ENCODE peak calls at places on chromosomes 2 and 18, in five cellular contexts. A is SK-N-SH, M is K562, Z is endothelial cell of umbilical vein, D is HCT116. H is an unnamed sample.

GRCh38 chr2:397561-398325 is 109.9 kb upstream of the ALKAL2 start:
- DNase-seq in A (no peak), M (no peak), Z (no peak), D (no peak), H (no peak)

GRCh38 chr2:105943977-105944376 is 199.3 kb downstream of the NCK2 start:
- DNase-seq in A (no peak), M (peak; percentile 13), Z (no peak), D (no peak), H (no peak)

GRCh38 chr2:25310965-25311865 is 30.5 kb downstream of the DNMT3A start:
- DNase-seq in A (peak; percentile 91), M (no peak), Z (no peak), D (peak; percentile 19), H (no peak)

GRCh38 chr18:57792741-57793629 is 10.1 kb downstream of the ATP8B1 start:
- DNase-seq in A (no peak), M (no peak), Z (peak; percentile 92), D (no peak), H (no peak)

GRCh38 chr2:96205888-96206287 is 2.7 kb downstream of the STARD7 start:
- DNase-seq in A (no peak), M (peak; percentile 16), Z (peak; percentile 62), D (no peak), H (no peak)

GRCh38 chr2:27078267-27079194 is at the start of gene EMILIN1:
- DNase-seq in A (peak; percentile 97), M (no peak), Z (peak; percentile 51), D (no peak), H (no peak)

GRCh38 chr2:225165052-225165451 is 122.8 kb upstream of the DOCK10 start:
- DNase-seq in A (no peak), M (no peak), Z (no peak), D (no peak), H (no peak)

GRCh38 chr2:101653469-101653868 is 44.0 kb upstream of the MAP4K4 start:
- DNase-seq in A (no peak), M (no peak), Z (no peak), D (no peak), H (no peak)

GRCh38 chr2:231200805-231201474 is 2.5 kb downstream of the ARMC9 start:
- DNase-seq in A (no peak), M (peak; percentile 46), Z (no peak), D (no peak), H (peak; percentile 6)

GRCh38 chr2:157053876-157054275 is 203.6 kb upstream of the GALNT5 start:
- DNase-seq in A (no peak), M (no peak), Z (no peak), D (no peak), H (no peak)

GRCh38 chr2:157059036-157059435 is 198.5 kb upstream of the GALNT5 start:
- DNase-seq in A (no peak), M (no peak), Z (no peak), D (no peak), H (no peak)

GRCh38 chr2:157058161-157058560 is 199.3 kb upstream of the GALNT5 start:
- DNase-seq in A (no peak), M (no peak), Z (no peak), D (no peak), H (no peak)

GRCh38 chr2:157055660-157056199 is 201.8 kb upstream of the GALNT5 start:
- DNase-seq in A (no peak), M (peak; percentile 9), Z (peak; percentile 61), D (peak; percentile 22), H (peak; percentile 32)

GRCh38 chr2:157056200-157056676 is 201.3 kb upstream of the GALNT5 start:
- DNase-seq in A (no peak), M (no peak), Z (peak; percentile 83), D (peak; percentile 56), H (no peak)
- H3K9ac ChIP-seq in A (peak overlapping the region; percentile 17), M (no peak overlapping the region), Z (peak overlapping the region; percentile 47), D (no peak overlapping the region), H (no peak overlapping the region)

GRCh38 chr2:176686328-176686727 is 417.1 kb downstream of the MTX2 start:
- DNase-seq in A (no peak), M (no peak), Z (no peak), D (no peak), H (no peak)
- TF ChIP-seq POLR2AphosphoS5 in A (no peak), M (no peak), Z (no peak), D (no peak), H (no peak)

DNA sequence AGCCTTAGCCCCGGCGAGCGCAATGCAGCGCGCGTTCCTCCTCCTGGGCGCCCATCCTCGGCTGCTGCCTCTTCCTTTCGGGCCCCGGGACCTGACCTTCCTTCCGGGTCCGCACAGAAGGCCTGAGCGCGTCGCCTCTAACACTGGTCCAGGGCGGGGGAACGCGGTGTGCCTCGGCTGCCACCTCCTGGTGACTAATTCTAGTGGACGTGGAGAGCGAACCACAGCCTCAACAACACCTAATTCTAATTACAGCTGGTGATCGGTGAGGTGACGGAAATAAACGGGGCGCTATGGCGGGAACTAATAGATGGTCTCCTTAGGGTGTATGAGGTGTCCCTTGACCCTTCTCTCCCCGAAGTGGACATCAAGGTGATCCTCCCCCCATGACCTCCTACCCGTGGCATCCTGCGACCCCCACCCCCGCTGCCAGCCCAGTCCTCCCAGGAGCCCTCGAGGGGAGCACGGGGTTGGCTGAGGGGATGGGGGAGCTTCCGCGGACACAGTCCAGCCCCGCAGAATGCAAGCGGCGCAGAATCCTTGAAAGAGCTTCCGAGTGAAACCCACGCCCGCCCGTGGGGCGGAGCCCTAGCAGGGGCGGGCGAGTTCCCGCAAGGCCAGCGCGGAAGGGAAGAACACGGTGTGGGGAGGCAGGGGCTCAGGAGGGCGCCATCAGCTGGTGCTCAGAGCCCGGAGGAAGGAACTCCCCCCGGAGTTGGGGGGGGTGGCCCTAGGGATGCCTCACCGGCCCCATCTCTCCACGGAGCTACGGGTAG is 12.8 kb upstream of the HMSD start:
- DNase-seq in A (peak; percentile 85), M (peak; percentile 30), Z (peak; percentile 67), D (peak; percentile 64), H (no peak)
- H3K9ac ChIP-seq in A (no peak overlapping the region), M (no peak overlapping the region), Z (peak overlapping the region; percentile 33), D (no peak overlapping the region), H (no peak overlapping the region)

GRCh38 chr2:48419884-48420511 is 110.0 kb upstream of the STON1 start:
- DNase-seq in A (no peak), M (no peak), Z (no peak), D (no peak), H (no peak)

GRCh38 chr2:48423376-48423775 is 106.6 kb upstream of the STON1 start:
- DNase-seq in A (no peak), M (no peak), Z (peak; percentile 42), D (no peak), H (no peak)

GRCh38 chr2:48424356-48424755 is 105.6 kb upstream of the STON1 start:
- DNase-seq in A (no peak), M (no peak), Z (no peak), D (no peak), H (no peak)

GRCh38 chr2:48417843-48418838 is 111.8 kb upstream of the STON1 start:
- DNase-seq in A (no peak), M (no peak), Z (no peak), D (no peak), H (no peak)

DNA sequence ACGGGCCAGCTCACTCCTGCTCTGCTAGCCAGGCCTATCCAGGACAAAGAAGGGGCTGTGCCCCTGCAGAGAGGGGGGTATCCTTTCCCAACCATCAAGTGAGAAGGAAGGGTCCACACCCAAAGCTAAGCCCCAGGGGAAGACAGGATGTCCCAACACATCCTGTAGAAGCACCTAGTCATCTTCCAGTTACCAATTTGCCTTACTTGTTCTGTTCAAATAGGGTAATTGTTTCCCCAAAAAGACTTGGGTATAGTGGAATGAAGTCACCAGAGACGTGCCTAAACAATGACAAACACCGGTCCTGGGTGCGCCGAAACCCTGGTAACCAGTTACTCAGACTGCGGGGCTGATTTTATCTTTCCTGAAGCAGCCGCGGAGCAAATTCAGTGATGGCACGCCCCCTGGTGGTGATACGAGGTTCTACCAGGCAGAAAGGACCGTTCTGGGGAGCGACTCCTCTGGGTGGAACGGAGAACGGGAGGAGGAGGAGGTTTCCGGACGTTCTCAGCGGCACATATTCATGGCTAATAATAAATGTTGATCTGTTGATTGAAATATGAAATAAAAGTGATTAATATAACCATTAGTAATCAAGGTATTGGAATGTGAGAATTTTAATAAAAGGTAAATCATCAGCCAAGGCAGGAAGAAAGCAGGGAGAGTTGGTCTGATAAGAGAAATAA is 109.3 kb upstream of the STON1 start:
- DNase-seq in A (peak; percentile 92), M (peak; percentile 86), Z (peak; percentile 85), D (peak; percentile 70), H (peak; percentile 47)
- TF ChIP-seq POLR2AphosphoS5 in A (peak; percentile 29), M (no peak), Z (peak; percentile 25), D (peak; percentile 40), H (no peak)

GRCh38 chr2:17547737-17548136 is 7.2 kb downstream of the VSNL1 start:
- DNase-seq in A (no peak), M (no peak), Z (no peak), D (no peak), H (no peak)

GRCh38 chr2:17543848-17544645 is 3.6 kb downstream of the VSNL1 start:
- DNase-seq in A (no peak), M (no peak), Z (no peak), D (no peak), H (no peak)

GRCh38 chr2:17543131-17543660 is 2.7 kb downstream of the VSNL1 start:
- DNase-seq in A (no peak), M (no peak), Z (no peak), D (no peak), H (no peak)

GRCh38 chr2:17547237-17547636 is 6.7 kb downstream of the VSNL1 start:
- DNase-seq in A (no peak), M (no peak), Z (no peak), D (no peak), H (no peak)

DNA sequence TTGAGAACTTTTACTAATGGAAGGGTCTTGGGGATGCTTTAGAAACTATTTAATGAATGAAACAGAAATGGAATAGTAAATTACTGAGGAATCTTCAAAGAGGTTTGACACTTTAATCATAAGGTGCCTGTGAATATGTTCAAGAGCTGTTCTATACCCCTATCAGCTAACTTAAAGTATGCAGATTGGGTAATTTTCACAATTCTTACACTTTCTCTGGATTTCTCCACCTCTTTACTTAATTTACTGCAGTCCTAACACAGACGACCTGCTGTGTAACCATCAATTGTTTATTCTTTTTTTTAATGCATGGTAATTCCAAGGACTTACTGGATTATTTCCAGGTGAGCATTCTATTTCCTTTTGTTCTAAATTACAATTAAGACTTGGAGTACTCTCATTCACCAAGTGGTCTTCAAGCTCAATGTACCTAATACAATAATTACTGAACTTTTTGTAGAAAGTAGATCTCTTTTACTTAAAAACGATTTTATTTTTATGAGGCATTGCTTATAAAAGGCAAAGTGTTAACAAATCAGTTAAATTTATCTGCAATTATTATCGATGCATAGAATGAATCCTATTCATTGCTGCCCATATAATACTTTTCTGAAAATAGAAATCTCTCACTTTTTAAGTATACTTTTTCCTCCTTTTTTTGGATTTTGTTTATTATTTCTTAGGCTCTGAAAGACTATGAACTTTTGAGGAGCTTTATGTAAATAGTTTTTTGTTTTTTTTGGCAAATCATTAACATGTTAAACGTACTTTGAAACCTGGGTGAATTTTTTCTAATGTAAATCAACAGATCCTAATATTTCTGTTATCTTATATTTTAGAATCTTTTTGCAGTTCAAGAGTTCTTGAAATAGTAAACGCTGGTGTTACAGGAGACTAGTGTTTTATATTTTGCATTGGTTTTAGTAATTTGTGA is 5.5 kb downstream of the VSNL1 start:
- DNase-seq in A (no peak), M (no peak), Z (no peak), D (no peak), H (no peak)
- H3K9ac ChIP-seq in A (no peak overlapping the region), M (no peak overlapping the region), Z (no peak overlapping the region), D (no peak overlapping the region), H (no peak overlapping the region)

GRCh38 chr2:71646028-71646427 is 192.7 kb downstream of the DYSF start:
- DNase-seq in A (no peak), M (no peak), Z (no peak), D (no peak), H (no peak)
- TF ChIP-seq POLR2AphosphoS5 in A (no peak), M (no peak), Z (no peak), D (no peak), H (no peak)

H was measured in SK-N-MC.